ENCODE peak calls at places on chromosomes 1 and 21, in five cellular contexts. R is ovary, Z is neural crest cell, V is GM13977, S is Panc1. T is an unnamed sample.

GRCh38 chr1:31765041-31765467 is 914 bp upstream of the ADGRB2 start:
- DNase-seq in R (no peak), Z (peak; percentile 49), V (no peak), S (no peak), T (no peak)

GRCh38 chr1:41678141-41678878 is 193.8 kb upstream of the EDN2 start:
- DNase-seq in R (no peak), Z (no peak), V (no peak), S (no peak), T (no peak)

GRCh38 chr1:3869751-3870301 is 12.6 kb downstream of the DFFB start:
- DNase-seq in R (no peak), Z (no peak), V (no peak), S (no peak), T (no peak)

GRCh38 chr1:206002160-206002559 is 1.0 kb downstream of the RAB7B start:
- DNase-seq in R (no peak), Z (no peak), V (no peak), S (no peak), T (no peak)

GRCh38 chr21:21200103-21200938 is 202.1 kb downstream of the NCAM2 start:
- DNase-seq in R (peak; percentile 61), Z (no peak), V (no peak), S (peak; percentile 28), T (no peak)

GRCh38 chr1:201072922-201073321 is 39.3 kb downstream of the CACNA1S start:
- DNase-seq in R (no peak), Z (no peak), V (no peak), S (no peak), T (no peak)

GRCh38 chr1:30679201-30679975 is 44.0 kb downstream of the MATN1 start:
- DNase-seq in R (no peak), Z (no peak), V (no peak), S (no peak), T (no peak)

GRCh38 chr1:229408458-229409037 is 25.3 kb downstream of the ACTA1 start:
- DNase-seq in R (no peak), Z (no peak), V (no peak), S (no peak), T (no peak)

GRCh38 chr1:24267003-24267402 is 52.2 kb upstream of the GRHL3 start:
- DNase-seq in R (no peak), Z (no peak), V (no peak), S (no peak), T (no peak)

GRCh38 chr1:13968361-13968760 is 268.4 kb downstream of the PRDM2 start:
- DNase-seq in R (no peak), Z (no peak), V (no peak), S (no peak), T (no peak)

GRCh38 chr1:13964768-13965167 is 264.8 kb downstream of the PRDM2 start:
- DNase-seq in R (no peak), Z (no peak), V (no peak), S (no peak), T (no peak)

GRCh38 chr1:13970631-13971247 is 270.8 kb downstream of the PRDM2 start:
- DNase-seq in R (no peak), Z (no peak), V (no peak), S (no peak), T (no peak)

GRCh38 chr1:13967707-13968106 is 267.7 kb downstream of the PRDM2 start:
- DNase-seq in R (no peak), Z (no peak), V (no peak), S (no peak), T (no peak)

GRCh38 chr1:13965770-13966398 is 265.9 kb downstream of the PRDM2 start:
- DNase-seq in R (peak; percentile 75), Z (peak; percentile 52), V (peak; percentile 29), S (no peak), T (no peak)
- TF ChIP-seq CTCF in R (peak; percentile 70), Z (peak; percentile 81), V (peak; percentile 50), S (peak; percentile 72), T (peak; percentile 39)

GRCh38 chr1:212967767-212968166 is 17.4 kb downstream of the VASH2 start:
- DNase-seq in R (no peak), Z (peak; percentile 12), V (no peak), S (peak; percentile 8), T (no peak)
- TF ChIP-seq CTCF in R (no peak), Z (peak; percentile 59), V (peak; percentile 52), S (no peak), T (no peak)

DNA sequence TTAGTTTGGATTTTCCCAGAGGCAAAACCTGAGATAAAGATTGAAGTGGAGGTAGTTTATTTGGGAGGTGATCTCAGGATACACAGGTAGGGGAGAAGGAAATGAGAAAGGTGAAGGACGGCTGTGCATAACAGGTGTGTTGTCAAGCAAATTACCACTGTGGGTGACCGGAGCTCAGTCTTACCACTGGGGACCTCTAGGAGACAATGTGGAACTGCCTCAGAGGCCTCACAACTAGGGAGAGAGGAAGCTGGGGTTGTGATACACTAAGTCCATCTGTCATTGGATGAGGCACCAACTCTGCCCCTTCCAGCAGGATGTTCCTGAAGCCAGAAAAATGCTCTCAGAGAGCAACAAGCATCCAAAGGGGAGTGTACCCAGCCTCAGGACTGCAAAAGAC is 32.6 kb downstream of the GRIK3 start:
- DNase-seq in R (no peak), Z (no peak), V (no peak), S (no peak), T (no peak)
- TF ChIP-seq CTCF in R (no peak), Z (no peak), V (no peak), S (no peak), T (no peak)

GRCh38 chr1:179954494-179955317 is at the start of gene CEP350:
- DNase-seq in R (peak; percentile 99), Z (peak; percentile 94), V (peak; percentile 86), S (peak; percentile 97), T (peak; percentile 99)
- TF ChIP-seq CTCF in R (peak; percentile 20), Z (no peak), V (no peak), S (no peak), T (no peak)

GRCh38 chr1:27934818-27935549 is at the start of gene SMPDL3B:
- DNase-seq in R (no peak), Z (no peak), V (no peak), S (no peak), T (no peak)
- TF ChIP-seq CTCF in R (no peak), Z (peak; percentile 28), V (no peak), S (no peak), T (no peak)

T was measured in esophagus muscularis mucosa.